ENCODE peak calls at places on chromosomes 7 and 10, in four cellular contexts. H is HT-29, U is transverse colon, L is astrocyte of the spinal cord. T is an unnamed sample.
A peak's percentile ranks its signal among the peaks of the same experiment; 100 is the strongest.

GRCh38 chr10:124604214-124605000 is 139.8 kb downstream of the FAM53B start:
- DNase-seq in H (no peak), U (no peak), L (no peak), T (no peak)

GRCh38 chr7:665251-665650 is 61.2 kb upstream of the DNAAF5 start:
- DNase-seq in H (no peak), U (no peak), L (peak; percentile 69), T (no peak)

GRCh38 chr10:51162002-51162401 is 87.7 kb downstream of the PRKG1 start:
- DNase-seq in H (no peak), U (no peak), L (peak; percentile 10), T (no peak)

GRCh38 chr7:133295484-133295883 is 42.6 kb downstream of the EXOC4 start:
- DNase-seq in H (no peak), U (no peak), L (no peak), T (no peak)

GRCh38 chr10:100760726-100761125 is 15.3 kb downstream of the PAX2 start:
- DNase-seq in H (no peak), U (no peak), L (no peak), T (no peak)

GRCh38 chr7:49295136-49295535 is 370.8 kb downstream of the CDC14C start:
- DNase-seq in H (no peak), U (no peak), L (peak; percentile 48), T (no peak)

GRCh38 chr7:16804674-16805439 is at the start of gene AGR2:
- DNase-seq in H (peak; percentile 95), U (peak; percentile 89), L (peak; percentile 6), T (peak; percentile 72)

GRCh38 chr10:34838366-34838900 is 23.3 kb upstream of the PARD3 start:
- DNase-seq in H (no peak), U (no peak), L (no peak), T (no peak)

GRCh38 chr7:35021445-35021844 is 15.8 kb downstream of the DPY19L1 start:
- DNase-seq in H (no peak), U (no peak), L (no peak), T (no peak)

T was measured in ureter.